ENCODE peak calls at places on chromosomes 7 and 10, in ten cellular contexts. One of them, this sample, is unnamed. For H3K36me3, the result is how much of the 10 kb centered on the place peaks cover.

GRCh38 chr10:35605191-35605590 is at the start of gene GJD4:
- DNase-seq in colonic mucosa: no peak
- DNase-seq in ovary: no peak
- DNase-seq in upper lobe of right lung: no peak
- DNase-seq in HCT116: no peak
- DNase-seq in CD8-positive, alpha-beta T cell: no peak
- DNase-seq in tibial artery: no peak
- DNase-seq in thoracic aorta: no peak
- DNase-seq in pancreas: no peak
- DNase-seq in mammary epithelial cell: no peak
- DNase-seq in this sample: no peak

GRCh38 chr7:106223156-106223555 is 61.6 kb downstream of the NAMPT start:
- DNase-seq in colonic mucosa: no peak
- DNase-seq in ovary: no peak
- DNase-seq in upper lobe of right lung: no peak
- DNase-seq in HCT116: no peak
- DNase-seq in CD8-positive, alpha-beta T cell: no peak
- DNase-seq in tibial artery: no peak
- DNase-seq in thoracic aorta: no peak
- DNase-seq in pancreas: no peak
- DNase-seq in mammary epithelial cell: no peak
- DNase-seq in this sample: no peak

GRCh38 chr10:132677096-132677904 is 108.6 kb downstream of the NKX6-2 start:
- DNase-seq in colonic mucosa: no peak
- DNase-seq in ovary: peak
- DNase-seq in upper lobe of right lung: peak
- DNase-seq in HCT116: no peak
- DNase-seq in CD8-positive, alpha-beta T cell: no peak
- DNase-seq in tibial artery: peak
- DNase-seq in thoracic aorta: no peak
- DNase-seq in pancreas: peak
- DNase-seq in mammary epithelial cell: no peak
- DNase-seq in this sample: peak

GRCh38 chr10:71741029-71741428 is 21.5 kb upstream of the C10orf105 start:
- DNase-seq in colonic mucosa: no peak
- DNase-seq in ovary: no peak
- DNase-seq in upper lobe of right lung: no peak
- DNase-seq in HCT116: no peak
- DNase-seq in CD8-positive, alpha-beta T cell: no peak
- DNase-seq in tibial artery: no peak
- DNase-seq in thoracic aorta: no peak
- DNase-seq in pancreas: no peak
- DNase-seq in mammary epithelial cell: no peak
- DNase-seq in this sample: no peak

GRCh38 chr10:86500846-86501245 is 20.7 kb downstream of the WAPL start:
- DNase-seq in colonic mucosa: no peak
- DNase-seq in ovary: no peak
- DNase-seq in upper lobe of right lung: no peak
- DNase-seq in HCT116: no peak
- DNase-seq in CD8-positive, alpha-beta T cell: no peak
- DNase-seq in tibial artery: no peak
- DNase-seq in thoracic aorta: no peak
- DNase-seq in pancreas: no peak
- DNase-seq in mammary epithelial cell: no peak
- DNase-seq in this sample: no peak

GRCh38 chr10:9786101-9786500 is 1231.6 kb upstream of the CELF2 start:
- DNase-seq in colonic mucosa: no peak
- DNase-seq in ovary: no peak
- DNase-seq in upper lobe of right lung: no peak
- DNase-seq in HCT116: no peak
- DNase-seq in CD8-positive, alpha-beta T cell: no peak
- DNase-seq in tibial artery: no peak
- DNase-seq in thoracic aorta: no peak
- DNase-seq in pancreas: no peak
- DNase-seq in mammary epithelial cell: no peak
- DNase-seq in this sample: no peak

GRCh38 chr10:116708386-116708785 is 34.0 kb downstream of the HSPA12A start:
- DNase-seq in colonic mucosa: no peak
- DNase-seq in ovary: no peak
- DNase-seq in upper lobe of right lung: no peak
- DNase-seq in HCT116: no peak
- DNase-seq in CD8-positive, alpha-beta T cell: no peak
- DNase-seq in tibial artery: peak
- DNase-seq in thoracic aorta: no peak
- DNase-seq in pancreas: no peak
- DNase-seq in mammary epithelial cell: peak
- DNase-seq in this sample: no peak

GRCh38 chr10:79381804-79382221 is 34.5 kb downstream of the PPIF start:
- DNase-seq in colonic mucosa: peak
- DNase-seq in ovary: peak
- DNase-seq in upper lobe of right lung: peak
- DNase-seq in HCT116: no peak
- DNase-seq in CD8-positive, alpha-beta T cell: no peak
- DNase-seq in tibial artery: peak
- DNase-seq in thoracic aorta: peak
- DNase-seq in pancreas: peak
- DNase-seq in mammary epithelial cell: peak
- DNase-seq in this sample: no peak

GRCh38 chr7:63043657-63044543 is 954.7 kb upstream of the ZNF722 start:
- DNase-seq in colonic mucosa: no peak
- DNase-seq in ovary: no peak
- DNase-seq in upper lobe of right lung: no peak
- DNase-seq in HCT116: no peak
- DNase-seq in CD8-positive, alpha-beta T cell: no peak
- DNase-seq in tibial artery: no peak
- DNase-seq in thoracic aorta: no peak
- DNase-seq in pancreas: no peak
- DNase-seq in mammary epithelial cell: no peak
- DNase-seq in this sample: no peak

GRCh38 chr7:106216517-106217088 is 68.2 kb downstream of the NAMPT start:
- DNase-seq in colonic mucosa: peak
- DNase-seq in ovary: peak
- DNase-seq in upper lobe of right lung: no peak
- DNase-seq in HCT116: peak
- DNase-seq in CD8-positive, alpha-beta T cell: no peak
- DNase-seq in tibial artery: peak
- DNase-seq in thoracic aorta: peak
- DNase-seq in pancreas: no peak
- DNase-seq in mammary epithelial cell: peak
- DNase-seq in this sample: no peak

GRCh38 chr10:85213493-85213892 is 885.1 kb downstream of the CCSER2 start:
- DNase-seq in colonic mucosa: no peak
- DNase-seq in ovary: no peak
- DNase-seq in upper lobe of right lung: no peak
- DNase-seq in HCT116: no peak
- DNase-seq in CD8-positive, alpha-beta T cell: no peak
- DNase-seq in tibial artery: no peak
- DNase-seq in thoracic aorta: no peak
- DNase-seq in pancreas: no peak
- DNase-seq in mammary epithelial cell: no peak
- DNase-seq in this sample: no peak

GRCh38 chr10:119222966-119223386 is 15.6 kb downstream of the GRK5 start:
- DNase-seq in colonic mucosa: no peak
- DNase-seq in ovary: no peak
- DNase-seq in upper lobe of right lung: no peak
- DNase-seq in HCT116: no peak
- DNase-seq in CD8-positive, alpha-beta T cell: no peak
- DNase-seq in tibial artery: no peak
- DNase-seq in thoracic aorta: no peak
- DNase-seq in pancreas: no peak
- DNase-seq in mammary epithelial cell: no peak
- DNase-seq in this sample: no peak

GRCh38 chr10:63711866-63712716 is 190.9 kb downstream of the REEP3 start:
- DNase-seq in colonic mucosa: peak
- DNase-seq in ovary: peak
- DNase-seq in upper lobe of right lung: peak
- DNase-seq in HCT116: peak
- DNase-seq in CD8-positive, alpha-beta T cell: no peak
- DNase-seq in tibial artery: peak
- DNase-seq in thoracic aorta: peak
- DNase-seq in pancreas: peak
- DNase-seq in mammary epithelial cell: peak
- DNase-seq in this sample: peak

GRCh38 chr7:44150966-44151678 is 10.0 kb upstream of the MYL7 start:
- DNase-seq in colonic mucosa: no peak
- DNase-seq in ovary: no peak
- DNase-seq in upper lobe of right lung: no peak
- DNase-seq in HCT116: no peak
- DNase-seq in CD8-positive, alpha-beta T cell: no peak
- DNase-seq in tibial artery: peak
- DNase-seq in thoracic aorta: no peak
- DNase-seq in pancreas: no peak
- DNase-seq in mammary epithelial cell: no peak
- DNase-seq in this sample: no peak

GRCh38 chr10:11986593-11987216 is 55.9 kb downstream of the UPF2 start:
- DNase-seq in colonic mucosa: peak
- DNase-seq in ovary: peak
- DNase-seq in upper lobe of right lung: peak
- DNase-seq in HCT116: peak
- DNase-seq in CD8-positive, alpha-beta T cell: peak
- DNase-seq in tibial artery: peak
- DNase-seq in thoracic aorta: peak
- DNase-seq in pancreas: peak
- DNase-seq in mammary epithelial cell: peak
- DNase-seq in this sample: no peak
- TF ChIP-seq CTCF in colonic mucosa: peak
- TF ChIP-seq CTCF in ovary: peak
- TF ChIP-seq CTCF in upper lobe of right lung: peak
- TF ChIP-seq CTCF in HCT116: peak
- TF ChIP-seq CTCF in CD8-positive, alpha-beta T cell: peak
- TF ChIP-seq CTCF in tibial artery: peak
- TF ChIP-seq CTCF in thoracic aorta: peak
- TF ChIP-seq CTCF in pancreas: peak
- TF ChIP-seq CTCF in mammary epithelial cell: peak
- TF ChIP-seq CTCF in this sample: peak

GRCh38 chr10:113264333-113265131 is 288.3 kb upstream of the HABP2 start:
- DNase-seq in colonic mucosa: no peak
- DNase-seq in ovary: no peak
- DNase-seq in upper lobe of right lung: no peak
- DNase-seq in HCT116: no peak
- DNase-seq in CD8-positive, alpha-beta T cell: no peak
- DNase-seq in tibial artery: no peak
- DNase-seq in thoracic aorta: no peak
- DNase-seq in pancreas: no peak
- DNase-seq in mammary epithelial cell: no peak
- DNase-seq in this sample: no peak

GRCh38 chr10:113261806-113262205 is 291.0 kb upstream of the HABP2 start:
- DNase-seq in colonic mucosa: no peak
- DNase-seq in ovary: no peak
- DNase-seq in upper lobe of right lung: no peak
- DNase-seq in HCT116: no peak
- DNase-seq in CD8-positive, alpha-beta T cell: no peak
- DNase-seq in tibial artery: no peak
- DNase-seq in thoracic aorta: no peak
- DNase-seq in pancreas: no peak
- DNase-seq in mammary epithelial cell: no peak
- DNase-seq in this sample: no peak

GRCh38 chr10:113266152-113266551 is 286.7 kb upstream of the HABP2 start:
- DNase-seq in colonic mucosa: no peak
- DNase-seq in ovary: no peak
- DNase-seq in upper lobe of right lung: no peak
- DNase-seq in HCT116: no peak
- DNase-seq in CD8-positive, alpha-beta T cell: no peak
- DNase-seq in tibial artery: no peak
- DNase-seq in thoracic aorta: no peak
- DNase-seq in pancreas: no peak
- DNase-seq in mammary epithelial cell: no peak
- DNase-seq in this sample: no peak

GRCh38 chr10:113259841-113260240 is 293.0 kb upstream of the HABP2 start:
- DNase-seq in colonic mucosa: no peak
- DNase-seq in ovary: no peak
- DNase-seq in upper lobe of right lung: no peak
- DNase-seq in HCT116: no peak
- DNase-seq in CD8-positive, alpha-beta T cell: no peak
- DNase-seq in tibial artery: no peak
- DNase-seq in thoracic aorta: no peak
- DNase-seq in pancreas: no peak
- DNase-seq in mammary epithelial cell: no peak
- DNase-seq in this sample: no peak

GRCh38 chr10:113261130-113261529 is 291.7 kb upstream of the HABP2 start:
- DNase-seq in colonic mucosa: no peak
- DNase-seq in ovary: no peak
- DNase-seq in upper lobe of right lung: no peak
- DNase-seq in HCT116: no peak
- DNase-seq in CD8-positive, alpha-beta T cell: no peak
- DNase-seq in tibial artery: no peak
- DNase-seq in thoracic aorta: no peak
- DNase-seq in pancreas: no peak
- DNase-seq in mammary epithelial cell: no peak
- DNase-seq in this sample: no peak
- H3K36me3 ChIP-seq in colonic mucosa: under half
- H3K36me3 ChIP-seq in ovary: under half
- H3K36me3 ChIP-seq in upper lobe of right lung: under half
- H3K36me3 ChIP-seq in HCT116: under half
- H3K36me3 ChIP-seq in CD8-positive, alpha-beta T cell: under half
- H3K36me3 ChIP-seq in tibial artery: under half
- H3K36me3 ChIP-seq in thoracic aorta: under half
- H3K36me3 ChIP-seq in pancreas: under half
- H3K36me3 ChIP-seq in mammary epithelial cell: under half
- H3K36me3 ChIP-seq in this sample: under half

GRCh38 chr10:110324201-110324804 is 19.6 kb upstream of the SMNDC1 start:
- DNase-seq in colonic mucosa: no peak
- DNase-seq in ovary: no peak
- DNase-seq in upper lobe of right lung: no peak
- DNase-seq in HCT116: no peak
- DNase-seq in CD8-positive, alpha-beta T cell: no peak
- DNase-seq in tibial artery: no peak
- DNase-seq in thoracic aorta: no peak
- DNase-seq in pancreas: no peak
- DNase-seq in mammary epithelial cell: no peak
- DNase-seq in this sample: no peak
- H3K27ac ChIP-seq in colonic mucosa: no peak
- H3K27ac ChIP-seq in ovary: no peak
- H3K27ac ChIP-seq in upper lobe of right lung: no peak
- H3K27ac ChIP-seq in HCT116: no peak
- H3K27ac ChIP-seq in CD8-positive, alpha-beta T cell: no peak
- H3K27ac ChIP-seq in tibial artery: no peak
- H3K27ac ChIP-seq in thoracic aorta: no peak
- H3K27ac ChIP-seq in pancreas: no peak
- H3K27ac ChIP-seq in mammary epithelial cell: no peak
- H3K27ac ChIP-seq in this sample: no peak

GRCh38 chr7:48899932-48900331 is 24.4 kb upstream of the CDC14C start:
- DNase-seq in colonic mucosa: no peak
- DNase-seq in ovary: no peak
- DNase-seq in upper lobe of right lung: no peak
- DNase-seq in HCT116: no peak
- DNase-seq in CD8-positive, alpha-beta T cell: no peak
- DNase-seq in tibial artery: no peak
- DNase-seq in thoracic aorta: no peak
- DNase-seq in pancreas: no peak
- DNase-seq in mammary epithelial cell: peak
- DNase-seq in this sample: no peak

DNA sequence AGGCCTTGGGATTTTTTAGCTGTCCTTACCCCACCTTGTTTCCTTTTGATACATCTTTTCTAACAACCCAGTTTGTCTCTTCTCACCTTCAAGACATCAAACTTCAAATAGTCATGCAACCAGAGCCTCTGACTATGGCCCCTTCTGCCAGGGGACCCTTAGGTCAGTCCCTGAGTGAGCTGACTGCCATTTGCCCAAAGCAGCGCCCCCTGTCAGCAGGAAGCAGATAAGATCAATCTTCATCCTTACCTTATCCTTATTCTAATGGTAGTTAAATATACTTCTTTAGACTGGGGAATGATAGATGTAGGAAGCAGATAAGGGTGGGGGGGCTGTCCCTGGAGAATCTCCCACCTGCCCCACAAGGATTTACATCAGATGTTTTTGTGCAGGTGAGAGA is 29.8 kb upstream of the CDC14C start:
- DNase-seq in colonic mucosa: no peak
- DNase-seq in ovary: no peak
- DNase-seq in upper lobe of right lung: no peak
- DNase-seq in HCT116: no peak
- DNase-seq in CD8-positive, alpha-beta T cell: no peak
- DNase-seq in tibial artery: no peak
- DNase-seq in thoracic aorta: no peak
- DNase-seq in pancreas: no peak
- DNase-seq in mammary epithelial cell: no peak
- DNase-seq in this sample: no peak
- TF ChIP-seq CTCF in colonic mucosa: no peak
- TF ChIP-seq CTCF in ovary: no peak
- TF ChIP-seq CTCF in upper lobe of right lung: no peak
- TF ChIP-seq CTCF in HCT116: no peak
- TF ChIP-seq CTCF in CD8-positive, alpha-beta T cell: no peak
- TF ChIP-seq CTCF in tibial artery: no peak
- TF ChIP-seq CTCF in thoracic aorta: no peak
- TF ChIP-seq CTCF in pancreas: no peak
- TF ChIP-seq CTCF in mammary epithelial cell: peak
- TF ChIP-seq CTCF in this sample: no peak

This sample was measured in left lung.